ENCODE peak calls at places on chromosomes 2 and 18, in ten cellular contexts. B is cardiac muscle cell, I is uterus, G is MM.1S, W is endothelial cell of umbilical vein, V is fibroblast of the aortic adventitia, O is activated B cell treated with CpG ODN at 0.5 μM for 24 hours, F is cardiac fibroblast, P is WERI-Rb-1, Y is AG04450. X is an unnamed sample.

GRCh38 chr2:174158003-174158402 is 90.3 kb downstream of the OLA1 start:
- DNase-seq in I (no peak), B (peak), Y (no peak), O (no peak), G (peak), P (peak), V (peak), F (peak), W (peak), X (peak)

GRCh38 chr2:31235504-31235902 is 1.6 kb downstream of the EHD3 start:
- DNase-seq in O (no peak), F (peak), B (no peak), G (no peak), I (no peak), P (no peak), Y (peak), W (peak), V (peak), X (no peak)

GRCh38 chr2:102013200-102014040 is 21.7 kb downstream of the IL1R2 start:
- DNase-seq in P (no peak), W (no peak), O (no peak), Y (no peak), I (no peak), V (peak), G (no peak), B (no peak), F (no peak), X (no peak)

GRCh38 chr2:105085525-105085924 is 47.7 kb downstream of the MRPS9 start:
- DNase-seq in G (no peak), V (no peak), W (no peak), F (no peak), P (no peak), I (no peak), O (no peak), Y (no peak), B (no peak), X (no peak)

GRCh38 chr2:11158916-11159573 is 3.8 kb downstream of the SLC66A3 start:
- DNase-seq in W (no peak), G (no peak), F (no peak), Y (no peak), O (no peak), B (no peak), V (no peak), P (peak), I (no peak), X (no peak)

GRCh38 chr18:10374615-10375295 is 79.7 kb upstream of the APCDD1 start:
- DNase-seq in F (no peak), I (no peak), O (no peak), P (no peak), B (no peak), V (no peak), G (no peak), Y (no peak), W (no peak), X (no peak)

GRCh38 chr2:106057206-106057605 is 136.9 kb downstream of the UXS1 start:
- DNase-seq in G (peak), B (no peak), I (no peak), W (no peak), F (no peak), P (no peak), V (no peak), O (no peak), Y (no peak), X (no peak)

GRCh38 chr2:200360364-200360763 is 53.9 kb downstream of the SPATS2L start:
- DNase-seq in G (no peak), I (no peak), Y (no peak), O (no peak), B (no peak), V (no peak), F (no peak), P (peak), W (no peak), X (no peak)

GRCh38 chr2:237859082-237859433 is 365 bp upstream of the RAMP1 start:
- DNase-seq in Y (no peak), P (no peak), F (no peak), B (no peak), W (no peak), O (no peak), G (no peak), V (no peak), I (peak), X (no peak)

GRCh38 chr18:76354348-76354747 is 140.7 kb downstream of the ZNF516 start:
- DNase-seq in P (no peak), W (peak), Y (no peak), I (peak), B (no peak), G (no peak), O (no peak), V (peak), F (peak), X (no peak)

GRCh38 chr2:227150222-227150936 is 13.6 kb downstream of the COL4A4 start:
- DNase-seq in V (no peak), W (no peak), B (no peak), I (no peak), P (no peak), Y (no peak), G (no peak), F (no peak), O (no peak), X (no peak)

GRCh38 chr2:183081908-183082307 is 3.4 kb downstream of the DUSP19 start:
- DNase-seq in B (peak), I (no peak), V (peak), G (no peak), Y (no peak), O (no peak), F (peak), W (no peak), P (no peak), X (no peak)

GRCh38 chr2:158828378-158829136 is 33.4 kb downstream of the DAPL1 start:
- DNase-seq in I (no peak), V (peak), B (no peak), G (no peak), O (no peak), Y (no peak), F (peak), W (peak), P (no peak), X (no peak)

GRCh38 chr2:158822212-158822611 is 27.1 kb downstream of the DAPL1 start:
- DNase-seq in V (no peak), O (no peak), Y (no peak), I (no peak), B (peak), G (no peak), F (no peak), W (no peak), P (no peak), X (no peak)

GRCh38 chr2:158826965-158827364 is 31.8 kb downstream of the DAPL1 start:
- DNase-seq in P (no peak), O (no peak), I (no peak), B (no peak), Y (no peak), F (no peak), V (no peak), W (no peak), G (no peak), X (no peak)

GRCh38 chr2:158825021-158825420 is 29.9 kb downstream of the DAPL1 start:
- DNase-seq in F (no peak), I (no peak), V (no peak), W (no peak), P (no peak), Y (no peak), G (no peak), B (no peak), O (no peak), X (no peak)

GRCh38 chr2:158823838-158824237 is 28.7 kb downstream of the DAPL1 start:
- DNase-seq in P (no peak), F (no peak), V (no peak), B (no peak), O (no peak), I (no peak), W (no peak), Y (no peak), G (no peak), X (no peak)
- TF ChIP-seq CTCF in P (no peak), F (no peak), V (no peak), B (no peak), O (no peak), I (no peak), W (no peak), Y (no peak), G (no peak), X (no peak)

GRCh38 chr2:42059261-42059898 is 11.6 kb downstream of the PKDCC start:
- DNase-seq in F (no peak), P (no peak), B (no peak), Y (no peak), V (no peak), I (no peak), O (no peak), G (no peak), W (no peak), X (no peak)
- TF ChIP-seq CTCF in F (no peak), P (no peak), B (no peak), Y (no peak), V (no peak), I (no peak), O (no peak), G (no peak), W (no peak), X (no peak)

GRCh38 chr18:62659698-62660097 is 55.6 kb upstream of the PHLPP1 start:
- DNase-seq in F (no peak), W (no peak), Y (no peak), P (no peak), G (no peak), V (no peak), O (no peak), B (no peak), I (no peak), X (no peak)
- TF ChIP-seq CTCF in F (no peak), W (no peak), Y (no peak), P (peak), G (no peak), V (no peak), O (no peak), B (no peak), I (no peak), X (no peak)

GRCh38 chr18:79197531-79197930 is 128.3 kb downstream of the ATP9B start:
- DNase-seq in I (no peak), F (no peak), V (no peak), O (no peak), B (no peak), P (no peak), W (no peak), Y (no peak), G (peak), X (no peak)

GRCh38 chr18:79200546-79201268 is 131.5 kb downstream of the ATP9B start:
- DNase-seq in W (peak), G (no peak), P (no peak), O (no peak), I (no peak), F (peak), B (peak), Y (no peak), V (peak), X (peak)

GRCh38 chr18:79203017-79203605 is 133.9 kb downstream of the ATP9B start:
- DNase-seq in Y (no peak), W (no peak), F (no peak), I (no peak), B (no peak), V (no peak), O (no peak), G (no peak), P (no peak), X (no peak)

GRCh38 chr18:79195716-79196683 is 126.8 kb downstream of the ATP9B start:
- DNase-seq in W (no peak), I (no peak), V (no peak), O (no peak), G (no peak), Y (no peak), B (no peak), F (no peak), P (no peak), X (no peak)

DNA sequence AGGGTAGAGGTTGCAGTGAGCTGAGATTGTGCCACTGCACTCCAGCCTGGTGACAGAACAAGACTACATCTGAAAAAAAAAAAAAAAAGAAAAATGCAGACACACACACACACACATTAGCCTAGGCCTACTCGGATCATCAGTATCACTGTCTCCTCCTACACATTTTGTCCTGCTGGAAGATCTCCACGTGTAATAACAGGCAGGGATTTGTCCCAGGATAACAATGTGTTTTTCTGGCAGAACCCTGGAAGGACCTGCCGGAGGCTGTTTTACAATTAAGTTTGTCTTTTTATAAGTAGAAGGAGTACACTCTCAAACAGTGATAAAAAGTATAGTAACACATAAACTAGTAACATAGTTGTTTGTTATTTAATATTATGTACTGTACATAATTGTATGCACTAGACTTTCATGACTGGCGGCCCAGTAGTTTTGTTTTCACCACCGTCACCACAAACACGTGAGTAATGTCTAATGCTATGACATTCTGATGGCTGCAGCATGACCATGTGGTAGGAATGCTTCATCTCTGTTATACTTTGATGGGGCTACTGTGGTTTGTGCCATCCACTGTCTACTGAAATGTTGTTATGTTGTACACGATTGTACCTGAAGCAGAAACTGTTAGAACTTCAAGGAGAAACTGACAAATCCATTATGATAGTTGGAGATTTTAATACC is 130.6 kb downstream of the ATP9B start:
- DNase-seq in O (no peak), B (no peak), G (peak), W (no peak), F (peak), P (no peak), Y (no peak), V (no peak), I (no peak), X (no peak)
- TF ChIP-seq CTCF in O (no peak), B (no peak), G (peak), W (no peak), F (no peak), P (no peak), Y (peak), V (no peak), I (no peak), X (no peak)

GRCh38 chr2:28252308-28252707 is 140.3 kb upstream of the FOSL2 start:
- DNase-seq in F (no peak), P (no peak), W (no peak), G (no peak), I (no peak), Y (no peak), B (no peak), O (no peak), V (no peak), X (peak)

GRCh38 chr2:28247326-28247725 is 145.3 kb upstream of the FOSL2 start:
- DNase-seq in P (no peak), B (no peak), W (no peak), Y (no peak), F (no peak), G (no peak), V (no peak), O (no peak), I (no peak), X (no peak)

GRCh38 chr2:28251337-28251736 is 141.3 kb upstream of the FOSL2 start:
- DNase-seq in V (no peak), F (no peak), P (no peak), O (no peak), Y (no peak), B (no peak), G (no peak), I (no peak), W (no peak), X (no peak)

GRCh38 chr2:28247747-28248146 is 144.9 kb upstream of the FOSL2 start:
- DNase-seq in B (no peak), V (peak), P (no peak), F (no peak), W (no peak), O (no peak), Y (no peak), I (no peak), G (no peak), X (no peak)

GRCh38 chr2:28250006-28250405 is 142.7 kb upstream of the FOSL2 start:
- DNase-seq in V (peak), P (no peak), Y (peak), B (no peak), W (no peak), O (no peak), F (peak), I (no peak), G (no peak), X (no peak)
- TF ChIP-seq CTCF in V (no peak), P (no peak), Y (no peak), B (no peak), W (no peak), O (no peak), F (no peak), I (no peak), G (no peak), X (no peak)

DNA sequence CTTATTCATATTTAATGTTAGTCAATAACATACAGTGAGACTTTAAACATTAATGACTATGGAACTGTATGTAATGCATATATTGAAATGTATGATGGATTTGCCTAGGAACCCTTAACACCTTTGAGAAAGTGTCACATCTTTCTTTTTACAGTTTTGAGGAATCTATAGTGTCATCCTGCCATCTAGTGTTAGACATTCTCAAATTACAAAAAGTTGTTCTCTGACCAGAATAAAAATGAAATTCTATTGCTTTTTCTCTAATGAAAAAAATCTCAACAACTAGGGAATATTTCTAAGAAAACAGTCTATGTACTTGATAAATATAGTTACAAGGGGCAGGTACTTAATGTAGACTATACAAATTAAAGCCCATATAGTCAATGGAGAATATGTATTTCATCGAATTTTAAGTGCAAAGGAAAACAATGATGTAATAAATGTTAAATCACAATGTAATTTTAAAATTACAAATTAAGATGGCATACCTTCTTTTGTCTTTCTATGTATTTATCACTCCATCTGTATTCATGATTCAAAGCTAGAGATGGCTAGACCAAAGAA is 5.1 kb upstream of the CALCRL start:
- DNase-seq in V (peak), G (peak), O (no peak), W (peak), P (no peak), F (peak), Y (no peak), B (peak), I (no peak), X (peak)
- TF ChIP-seq CTCF in V (peak), G (peak), O (no peak), W (peak), P (no peak), F (peak), Y (peak), B (peak), I (peak), X (no peak)

DNA sequence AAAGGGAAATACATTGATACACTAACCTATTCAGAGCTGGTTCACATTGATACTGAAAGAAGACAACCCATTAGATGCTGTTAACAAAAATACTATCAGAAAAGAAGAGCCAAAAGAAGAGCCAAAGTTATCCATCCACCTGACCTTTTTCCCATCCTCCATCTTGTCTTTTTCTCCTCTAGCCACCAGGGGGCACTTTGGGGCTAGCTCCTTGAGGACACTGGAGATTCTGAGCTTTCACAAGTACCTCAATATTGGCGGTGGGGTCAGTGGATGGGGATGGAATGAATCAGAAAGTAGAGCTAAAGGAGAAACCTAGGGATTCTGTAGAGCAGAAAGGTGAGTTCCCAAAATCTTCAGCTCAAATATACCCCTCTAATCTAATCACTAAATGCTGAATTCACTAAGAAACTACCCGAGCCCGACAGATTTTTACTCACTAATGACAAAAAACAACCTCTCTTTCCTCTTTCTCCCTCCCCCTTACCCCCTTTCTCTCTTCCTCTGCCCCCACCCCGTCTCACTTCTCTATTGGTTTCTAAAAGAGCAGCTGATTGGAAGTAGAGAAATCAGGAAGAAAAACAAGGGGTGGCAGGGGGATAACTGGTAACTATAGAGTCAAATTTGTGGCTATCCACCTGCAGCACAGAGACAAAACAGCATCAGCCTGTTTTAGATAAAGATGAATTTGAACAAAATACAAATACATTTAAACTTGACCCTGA is 203.3 kb downstream of the TCF4 start:
- DNase-seq in W (peak), P (peak), G (peak), I (no peak), Y (no peak), F (peak), B (peak), O (no peak), V (peak), X (peak)
- TF ChIP-seq CTCF in W (peak), P (peak), G (peak), I (no peak), Y (peak), F (peak), B (peak), O (no peak), V (peak), X (peak)

GRCh38 chr2:69731575-69731974 is 10.4 kb upstream of the ANXA4 start:
- DNase-seq in P (no peak), B (no peak), F (no peak), G (no peak), W (no peak), I (no peak), O (no peak), Y (no peak), V (no peak), X (no peak)

GRCh38 chr2:69733338-69734039 is 8.4 kb upstream of the ANXA4 start:
- DNase-seq in W (no peak), I (no peak), F (no peak), B (no peak), V (no peak), O (no peak), G (no peak), P (no peak), Y (no peak), X (no peak)

GRCh38 chr2:69734040-69734611 is 7.8 kb upstream of the ANXA4 start:
- DNase-seq in F (peak), W (no peak), Y (no peak), P (no peak), B (no peak), I (peak), V (peak), O (no peak), G (no peak), X (no peak)

GRCh38 chr2:69735696-69736095 is 6.2 kb upstream of the ANXA4 start:
- DNase-seq in W (no peak), G (no peak), F (no peak), V (no peak), O (no peak), P (no peak), Y (no peak), I (no peak), B (no peak), X (no peak)

GRCh38 chr2:69734858-69735574 is 6.9 kb upstream of the ANXA4 start:
- DNase-seq in W (no peak), V (no peak), Y (no peak), P (no peak), O (no peak), F (no peak), G (no peak), B (no peak), I (no peak), X (no peak)
- TF ChIP-seq CTCF in W (no peak), V (peak), Y (no peak), P (no peak), O (no peak), F (no peak), G (no peak), B (no peak), I (no peak), X (no peak)

GRCh38 chr2:239267411-239267941 is 133.3 kb downstream of the HDAC4 start:
- DNase-seq in B (no peak), O (peak), I (no peak), Y (no peak), W (peak), V (peak), F (peak), G (peak), P (no peak), X (peak)
- TF ChIP-seq CTCF in B (peak), O (no peak), I (no peak), Y (peak), W (peak), V (peak), F (no peak), G (peak), P (peak), X (peak)

X was measured in GM13976.